ENCODE peak calls at places on chromosomes 4 and X, in nine cellular contexts. A is ovary, Z is pancreas, O is PC-9, I is heart right ventricle, H is psoas muscle, L is A549, D is left ventricle myocardium inferior, E is neural progenitor cell. P is an unnamed sample. For H3K4me1, the result is how much of the 10 kb centered on the place peaks cover.

GRCh38 chr4:77360451-77360850 is 203.4 kb downstream of the CCNG2 start:
- DNase-seq in L (no peak), O (no peak), D (no peak), I (no peak), H (no peak), Z (no peak), A (no peak), E (peak), P (peak)

GRCh38 chr4:7815562-7815961 is 124.1 kb downstream of the AFAP1 start:
- DNase-seq in E (no peak), D (no peak), I (no peak), L (no peak), Z (no peak), O (no peak), H (no peak), A (no peak), P (no peak)

GRCh38 chr4:182916483-182917181 is 554 bp downstream of the DCTD start:
- DNase-seq in Z (peak), I (peak), H (peak), L (peak), O (peak), A (peak), D (peak), E (no peak), P (peak)

GRCh38 chr4:140099993-140100392 is 54.0 kb downstream of the MAML3 start:
- DNase-seq in D (peak), O (no peak), I (peak), A (no peak), Z (no peak), E (no peak), L (no peak), H (peak), P (no peak)

GRCh38 chrX:149982310-149982709 is 44.0 kb upstream of the EOLA2 start:
- DNase-seq in D (no peak), I (no peak), L (no peak), H (no peak), Z (no peak), O (no peak), A (no peak), E (no peak), P (no peak)

GRCh38 chrX:15750611-15751159 is 12.6 kb downstream of the CA5B start:
- DNase-seq in E (no peak), H (no peak), D (no peak), L (no peak), O (no peak), A (no peak), I (no peak), Z (no peak), P (no peak)

GRCh38 chr4:12724520-12724919 is 759.6 kb downstream of the RAB28 start:
- DNase-seq in E (peak), D (no peak), Z (no peak), I (no peak), O (no peak), A (no peak), H (no peak), L (peak), P (no peak)

GRCh38 chrX:13411496-13412207 is 91.8 kb upstream of the ATXN3L start:
- DNase-seq in L (no peak), I (no peak), O (no peak), Z (no peak), E (no peak), A (no peak), D (no peak), H (no peak), P (no peak)

GRCh38 chrX:1597345-1598020 is 6.1 kb downstream of the AKAP17A start:
- DNase-seq in E (no peak), O (no peak), D (no peak), L (no peak), Z (no peak), I (no peak), H (no peak), A (peak), P (peak)

GRCh38 chrX:85630901-85631300 is 251.4 kb upstream of the POF1B start:
- DNase-seq in O (no peak), E (no peak), I (no peak), L (no peak), A (no peak), H (no peak), D (no peak), Z (no peak), P (no peak)

GRCh38 chr4:88610771-88611170 is 18.5 kb downstream of the HERC3 start:
- DNase-seq in L (no peak), D (peak), Z (peak), A (peak), H (peak), E (no peak), O (no peak), I (peak), P (no peak)

GRCh38 chr4:7335363-7336066 is 99.2 kb downstream of the PSAPL1 start:
- DNase-seq in H (peak), A (peak), L (peak), O (peak), Z (peak), I (peak), D (peak), E (peak), P (peak)

GRCh38 chr4:188819243-188819642 is 680.0 kb downstream of the TRIML1 start:
- DNase-seq in O (no peak), I (no peak), H (no peak), L (no peak), Z (no peak), A (no peak), D (no peak), E (no peak), P (no peak)

GRCh38 chr4:156638925-156639605 is 332.5 kb downstream of the PDGFC start:
- DNase-seq in O (peak), I (no peak), D (no peak), A (no peak), Z (no peak), H (no peak), E (no peak), L (no peak), P (no peak)

GRCh38 chr4:11424000-11424399 is 4.7 kb downstream of the HS3ST1 start:
- DNase-seq in Z (no peak), A (peak), O (no peak), H (no peak), L (peak), D (no peak), I (peak), E (peak), P (no peak)

GRCh38 chr4:39932776-39933402 is 44.8 kb downstream of the PDS5A start:
- DNase-seq in O (no peak), H (no peak), L (no peak), E (no peak), A (no peak), D (no peak), I (no peak), Z (no peak), P (no peak)

GRCh38 chr4:742742-743311 is 37.2 kb downstream of the PCGF3 start:
- DNase-seq in O (peak), Z (peak), L (peak), E (peak), H (peak), D (peak), I (peak), A (peak), P (peak)

GRCh38 chrX:11770320-11770719 is 12.3 kb downstream of the MSL3 start:
- DNase-seq in O (peak), I (no peak), E (peak), Z (no peak), L (peak), A (peak), H (no peak), D (no peak), P (peak)

GRCh38 chrX:57918750-57919436 is 8.6 kb upstream of the ZXDA start:
- DNase-seq in A (no peak), H (no peak), E (no peak), L (no peak), I (peak), Z (peak), D (peak), O (peak), P (peak)

GRCh38 chr4:175377203-175377602 is 434.9 kb downstream of the GPM6A start:
- DNase-seq in D (no peak), O (no peak), I (no peak), A (no peak), Z (no peak), H (no peak), E (no peak), L (no peak), P (no peak)

GRCh38 chr4:184960505-184960971 is 57.8 kb upstream of the HELT start:
- DNase-seq in L (no peak), D (no peak), A (no peak), O (no peak), E (no peak), H (no peak), I (no peak), Z (no peak), P (no peak)

GRCh38 chr4:157057187-157057586 is 18.8 kb upstream of the GLRB start:
- DNase-seq in D (no peak), H (no peak), A (no peak), L (no peak), I (no peak), Z (no peak), E (no peak), O (no peak), P (no peak)

GRCh38 chr4:148926861-148927260 is 484.6 kb upstream of the NR3C2 start:
- DNase-seq in H (peak), O (peak), Z (peak), E (no peak), L (no peak), I (peak), A (no peak), D (peak), P (peak)

GRCh38 chrX:132330156-132330729 is 111.0 kb upstream of the RAP2C start:
- DNase-seq in D (no peak), H (no peak), Z (no peak), O (no peak), E (no peak), L (no peak), A (no peak), I (no peak), P (no peak)

GRCh38 chrX:132331000-132331399 is 111.8 kb upstream of the RAP2C start:
- DNase-seq in A (no peak), O (no peak), Z (no peak), L (no peak), E (no peak), H (no peak), I (no peak), D (no peak), P (no peak)

GRCh38 chrX:132336172-132336571 is 116.9 kb upstream of the RAP2C start:
- DNase-seq in O (no peak), A (no peak), Z (no peak), H (no peak), D (no peak), I (no peak), L (no peak), E (no peak), P (no peak)

GRCh38 chrX:132333351-132333750 is 114.1 kb upstream of the RAP2C start:
- DNase-seq in E (no peak), O (no peak), A (no peak), D (no peak), I (no peak), L (no peak), H (no peak), Z (no peak), P (no peak)

GRCh38 chrX:132331532-132331931 is 112.3 kb upstream of the RAP2C start:
- DNase-seq in A (no peak), O (no peak), I (no peak), D (no peak), E (no peak), Z (no peak), L (no peak), H (no peak), P (no peak)
- H3K27ac ChIP-seq in A (no peak), O (no peak), I (no peak), D (no peak), E (no peak), Z (no peak), L (no peak), H (no peak), P (no peak)

GRCh38 chrX:101416691-101417090 is 8.7 kb downstream of the HNRNPH2 start:
- DNase-seq in O (no peak), L (no peak), A (no peak), E (no peak), I (no peak), D (no peak), H (no peak), Z (no peak), P (no peak)

GRCh38 chrX:101417981-101418841 is 10.2 kb downstream of the HNRNPH2 start:
- DNase-seq in L (no peak), D (peak), O (peak), E (peak), H (peak), Z (peak), A (peak), I (peak), P (peak)

GRCh38 chrX:101417190-101417589 is 9.2 kb downstream of the HNRNPH2 start:
- DNase-seq in Z (no peak), E (no peak), A (no peak), D (no peak), I (no peak), O (no peak), H (no peak), L (no peak), P (no peak)

GRCh38 chrX:101411984-101412383 is 4.0 kb downstream of the HNRNPH2 start:
- DNase-seq in E (no peak), O (no peak), A (no peak), Z (no peak), I (no peak), H (no peak), L (no peak), D (no peak), P (no peak)

DNA sequence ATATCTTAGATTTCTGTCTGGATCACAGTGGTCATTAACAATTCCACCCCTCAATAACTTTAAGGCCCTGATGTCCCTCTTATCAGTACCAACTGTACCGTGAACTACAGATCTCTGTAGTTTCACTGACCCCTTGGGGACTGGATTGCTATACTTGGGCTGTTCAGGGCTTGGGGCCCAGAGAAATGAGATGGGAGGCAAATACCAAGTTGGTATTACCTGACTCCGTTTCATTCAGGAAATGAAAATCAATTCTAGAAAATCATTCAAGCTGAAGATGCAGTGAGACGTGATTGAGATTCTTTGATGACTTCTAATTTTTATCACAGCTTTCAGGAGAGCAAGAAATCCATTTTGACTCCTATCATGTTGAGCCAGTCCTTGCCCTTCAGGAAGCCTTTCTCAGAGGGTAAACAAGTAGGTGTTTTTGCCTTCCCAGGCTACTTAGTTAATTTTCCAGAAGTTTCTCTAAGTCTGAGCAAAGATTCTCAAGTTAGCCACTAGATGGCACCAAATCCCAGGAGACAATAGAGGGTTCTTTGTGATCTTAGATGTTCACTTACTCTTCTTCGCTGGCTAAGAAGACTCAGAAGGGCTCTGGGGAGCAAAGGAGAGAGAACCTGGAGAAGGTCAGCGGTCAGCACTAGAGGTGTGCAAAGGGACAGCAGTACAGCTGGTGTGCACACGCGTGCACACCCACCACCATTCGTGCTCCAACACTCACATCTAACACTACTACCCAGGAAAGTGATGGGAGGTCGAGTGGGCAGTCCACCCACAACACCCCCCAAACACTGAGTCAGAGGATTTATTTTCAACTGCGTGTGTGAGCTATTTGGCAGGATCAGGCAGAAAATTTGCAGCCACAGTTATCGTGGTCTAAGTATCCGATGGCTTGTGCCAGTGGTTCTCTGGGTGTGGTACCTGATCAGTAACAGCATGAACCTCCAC is 7.4 kb downstream of the HNRNPH2 start:
- DNase-seq in E (peak), H (no peak), L (peak), Z (no peak), O (peak), I (peak), D (no peak), A (no peak), P (no peak)
- TF ChIP-seq CTCF in E (peak), H (peak), L (peak), Z (peak), O (peak), I (peak), D (peak), A (peak), P (no peak)

GRCh38 chrX:100743009-100743615 is 11.2 kb upstream of the SYTL4 start:
- DNase-seq in L (no peak), H (no peak), E (no peak), O (no peak), A (no peak), I (no peak), D (no peak), Z (no peak), P (no peak)

GRCh38 chrX:100747090-100747489 is 15.2 kb upstream of the SYTL4 start:
- DNase-seq in A (no peak), L (no peak), E (no peak), D (no peak), H (no peak), O (no peak), I (no peak), Z (no peak), P (no peak)

GRCh38 chrX:100748133-100748532 is 16.2 kb upstream of the SYTL4 start:
- DNase-seq in I (no peak), A (no peak), D (no peak), E (no peak), H (no peak), L (no peak), O (peak), Z (no peak), P (no peak)

GRCh38 chrX:100745205-100745604 is 13.3 kb upstream of the SYTL4 start:
- DNase-seq in H (no peak), L (no peak), I (no peak), E (no peak), D (no peak), Z (no peak), O (no peak), A (no peak), P (no peak)

GRCh38 chrX:100745806-100746537 is 14.1 kb upstream of the SYTL4 start:
- DNase-seq in E (peak), D (no peak), L (no peak), Z (no peak), I (no peak), A (no peak), O (peak), H (no peak), P (no peak)
- H3K4me1 ChIP-seq in E (under half), D (under half), L (under half), Z (under half), I (under half), A (under half), O (under half), H (under half), P (under half)

DNA sequence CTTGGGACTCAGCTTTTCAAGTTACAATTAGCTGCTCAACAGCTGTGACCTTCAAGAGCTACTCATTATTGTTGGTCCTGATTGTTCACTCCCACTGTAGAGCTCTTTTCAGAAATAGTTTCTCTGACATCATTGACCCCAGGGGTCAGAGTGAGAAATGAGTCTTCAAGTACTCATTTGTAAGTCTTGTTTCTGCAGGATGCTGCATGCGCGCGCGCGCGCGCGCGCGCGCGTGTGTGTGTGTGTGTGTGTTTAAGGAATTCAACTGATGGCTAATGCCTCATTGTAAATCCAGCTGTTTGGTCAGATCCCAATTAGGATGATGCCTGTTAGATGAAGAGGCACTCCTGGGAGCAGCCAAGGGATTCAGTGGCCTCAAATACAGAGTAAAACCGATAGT is 332.2 kb downstream of the ADGRL3 start:
- DNase-seq in A (no peak), H (no peak), E (peak), O (no peak), L (no peak), Z (no peak), D (peak), I (no peak), P (no peak)
- H3K27ac ChIP-seq in A (no peak), H (no peak), E (peak), O (no peak), L (no peak), Z (no peak), D (no peak), I (no peak), P (no peak)

P was measured in stomach.